ENCODE peak calls at places on chromosomes 4 and X, in four cellular contexts. One of them, this sample, is unnamed.

GRCh38 chr4:71294301-71294700 is 44.5 kb upstream of the SLC4A4 start:
- DNase-seq in endothelial cell: no peak
- DNase-seq in bronchial epithelial cell: peak
- DNase-seq in ovary: no peak
- DNase-seq in this sample: peak

GRCh38 chr4:38489924-38490639 is 173.9 kb upstream of the KLF3 start:
- DNase-seq in endothelial cell: peak
- DNase-seq in bronchial epithelial cell: peak
- DNase-seq in ovary: no peak
- DNase-seq in this sample: no peak

GRCh38 chr4:179165862-179166261 is 1723.6 kb upstream of the AGA start:
- DNase-seq in endothelial cell: no peak
- DNase-seq in bronchial epithelial cell: no peak
- DNase-seq in ovary: no peak
- DNase-seq in this sample: no peak

GRCh38 chrX:100673397-100673953 is 29.5 kb downstream of the SRPX2 start:
- DNase-seq in endothelial cell: no peak
- DNase-seq in bronchial epithelial cell: peak
- DNase-seq in ovary: no peak
- DNase-seq in this sample: peak

GRCh38 chr4:6658635-6659075 is 18.2 kb downstream of the MRFAP1 start:
- DNase-seq in endothelial cell: peak
- DNase-seq in bronchial epithelial cell: no peak
- DNase-seq in ovary: peak
- DNase-seq in this sample: no peak

GRCh38 chr4:113882668-113883067 is 96.8 kb downstream of the ARSJ start:
- DNase-seq in endothelial cell: no peak
- DNase-seq in bronchial epithelial cell: no peak
- DNase-seq in ovary: no peak
- DNase-seq in this sample: peak

GRCh38 chrX:38641197-38641596 is 79.9 kb downstream of the TSPAN7 start:
- DNase-seq in endothelial cell: no peak
- DNase-seq in bronchial epithelial cell: no peak
- DNase-seq in ovary: no peak
- DNase-seq in this sample: no peak

GRCh38 chr4:142044271-142044670 is 407.9 kb downstream of the IL15 start:
- DNase-seq in endothelial cell: no peak
- DNase-seq in bronchial epithelial cell: peak
- DNase-seq in ovary: no peak
- DNase-seq in this sample: no peak

GRCh38 chr4:5708171-5708828 is at the start of gene EVC2:
- DNase-seq in endothelial cell: peak
- DNase-seq in bronchial epithelial cell: peak
- DNase-seq in ovary: peak
- DNase-seq in this sample: no peak

GRCh38 chrX:108186811-108187210 is 95.2 kb downstream of the ATG4A start:
- DNase-seq in endothelial cell: no peak
- DNase-seq in bronchial epithelial cell: peak
- DNase-seq in ovary: no peak
- DNase-seq in this sample: peak

GRCh38 chr4:48877827-48878535 is 28.6 kb downstream of the OCIAD2 start:
- DNase-seq in endothelial cell: no peak
- DNase-seq in bronchial epithelial cell: peak
- DNase-seq in ovary: no peak
- DNase-seq in this sample: no peak

GRCh38 chrX:74246524-74246923 is 57.5 kb upstream of the ZCCHC13 start:
- DNase-seq in endothelial cell: no peak
- DNase-seq in bronchial epithelial cell: peak
- DNase-seq in ovary: no peak
- DNase-seq in this sample: no peak

GRCh38 chrX:151510203-151510602 is 53.3 kb upstream of the PASD1 start:
- DNase-seq in endothelial cell: no peak
- DNase-seq in bronchial epithelial cell: no peak
- DNase-seq in ovary: no peak
- DNase-seq in this sample: no peak

GRCh38 chrX:22296871-22297270 is 24.2 kb downstream of the CBLL2 start:
- DNase-seq in endothelial cell: no peak
- DNase-seq in bronchial epithelial cell: no peak
- DNase-seq in ovary: no peak
- DNase-seq in this sample: no peak

GRCh38 chr4:55947912-55948725 is 626 bp upstream of the CEP135 start:
- DNase-seq in endothelial cell: peak
- DNase-seq in bronchial epithelial cell: peak
- DNase-seq in ovary: no peak
- DNase-seq in this sample: peak

GRCh38 chr4:3814026-3814570 is 47.9 kb downstream of the ADRA2C start:
- DNase-seq in endothelial cell: no peak
- DNase-seq in bronchial epithelial cell: no peak
- DNase-seq in ovary: no peak
- DNase-seq in this sample: no peak

GRCh38 chr4:13248621-13249298 is 235.4 kb downstream of the RAB28 start:
- DNase-seq in endothelial cell: peak
- DNase-seq in bronchial epithelial cell: no peak
- DNase-seq in ovary: no peak
- DNase-seq in this sample: peak

GRCh38 chr4:27861802-27862201 is 1001.2 kb downstream of the STIM2 start:
- DNase-seq in endothelial cell: no peak
- DNase-seq in bronchial epithelial cell: peak
- DNase-seq in ovary: no peak
- DNase-seq in this sample: no peak

GRCh38 chr4:26424143-26424542 is 66.1 kb downstream of the CCKAR start:
- DNase-seq in endothelial cell: no peak
- DNase-seq in bronchial epithelial cell: no peak
- DNase-seq in ovary: no peak
- DNase-seq in this sample: no peak

GRCh38 chr4:158809611-158810486 is 41.0 kb downstream of the FNIP2 start:
- DNase-seq in endothelial cell: no peak
- DNase-seq in bronchial epithelial cell: peak
- DNase-seq in ovary: no peak
- DNase-seq in this sample: peak